ENCODE peak calls at places on chromosomes 2 and 18, in seven cellular contexts. N is esophagus muscularis mucosa, K is tibial nerve, M is right lobe of liver, O is uterus, A is ovary, X is adrenal gland. D is an unnamed sample.

GRCh38 chr2:60100034-60100433 is 453.4 kb downstream of the BCL11A start:
- DNase-seq in N (no peak), K (no peak), M (no peak), O (no peak), A (no peak), X (no peak), D (no peak)

GRCh38 chr2:216555274-216555673 is 56.6 kb downstream of the RPL37A start:
- DNase-seq in N (no peak), K (no peak), M (no peak), O (no peak), A (no peak), X (peak; percentile 91), D (peak; percentile 66)

GRCh38 chr2:88827821-88828220 is 136.3 kb downstream of the RPIA start:
- DNase-seq in N (no peak), K (no peak), M (no peak), O (no peak), A (no peak), X (no peak), D (no peak)

GRCh38 chr2:31233216-31233615 is 736 bp upstream of the EHD3 start:
- DNase-seq in N (no peak), K (no peak), M (no peak), O (no peak), A (no peak), X (no peak), D (no peak)

GRCh38 chr2:121095257-121096080 is 189.5 kb downstream of the TFCP2L1 start:
- DNase-seq in N (no peak), K (no peak), M (peak; percentile 67), O (no peak), A (no peak), X (peak; percentile 80), D (peak; percentile 82)

GRCh38 chr18:7221424-7222155 is 9.3 kb upstream of the LRRC30 start:
- DNase-seq in N (no peak), K (no peak), M (peak; percentile 52), O (no peak), A (no peak), X (peak; percentile 30), D (peak; percentile 59)

GRCh38 chr18:51185075-51185474 is 12.4 kb downstream of the MEX3C start:
- DNase-seq in N (no peak), K (no peak), M (no peak), O (no peak), A (no peak), X (peak; percentile 67), D (no peak)

GRCh38 chr2:226798422-226799210 is 1.0 kb downstream of the IRS1 start:
- DNase-seq in N (no peak), K (no peak), M (peak; percentile 58), O (peak; percentile 66), A (peak; percentile 70), X (peak; percentile 58), D (peak; percentile 57)

GRCh38 chr18:30450927-30451326 is 591.6 kb downstream of the DSC3 start:
- DNase-seq in N (no peak), K (no peak), M (no peak), O (no peak), A (no peak), X (no peak), D (no peak)

GRCh38 chr18:27750014-27750413 is 426.9 kb downstream of the CDH2 start:
- DNase-seq in N (no peak), K (no peak), M (peak; percentile 54), O (no peak), A (no peak), X (peak; percentile 41), D (peak; percentile 32)

GRCh38 chr2:68911714-68912510 is 40.7 kb upstream of the BMP10 start:
- DNase-seq in N (no peak), K (no peak), M (no peak), O (no peak), A (no peak), X (no peak), D (no peak)

GRCh38 chr18:76686737-76687231 is 135.6 kb upstream of the ZNF236 start:
- DNase-seq in N (no peak), K (peak; percentile 52), M (peak; percentile 58), O (peak; percentile 94), A (peak; percentile 81), X (peak; percentile 80), D (peak; percentile 60)

GRCh38 chr2:16400127-16400623 is 265.5 kb downstream of the CYRIA start:
- DNase-seq in N (no peak), K (no peak), M (no peak), O (no peak), A (no peak), X (no peak), D (no peak)

GRCh38 chr2:101064868-101065549 is 62.9 kb downstream of the RPL31 start:
- DNase-seq in N (no peak), K (no peak), M (no peak), O (no peak), A (no peak), X (no peak), D (peak; percentile 24)

GRCh38 chr18:58967643-58968291 is 103.1 kb downstream of the ZNF532 start:
- DNase-seq in N (no peak), K (no peak), M (no peak), O (no peak), A (no peak), X (no peak), D (no peak)

GRCh38 chr2:35938838-35939237 is 416.7 kb upstream of the CRIM1 start:
- DNase-seq in N (no peak), K (no peak), M (no peak), O (no peak), A (no peak), X (no peak), D (no peak)

GRCh38 chr2:138058427-138058826 is 94.2 kb downstream of the HNMT start:
- DNase-seq in N (no peak), K (no peak), M (no peak), O (no peak), A (no peak), X (no peak), D (no peak)

GRCh38 chr2:47460766-47461165 is 57.8 kb downstream of the MSH2 start:
- DNase-seq in N (no peak), K (no peak), M (no peak), O (no peak), A (no peak), X (no peak), D (no peak)

GRCh38 chr2:36411962-36412444 is 56.4 kb downstream of the CRIM1 start:
- DNase-seq in N (no peak), K (no peak), M (no peak), O (no peak), A (no peak), X (no peak), D (no peak)

GRCh38 chr18:68763082-68763481 is 34.8 kb upstream of the CCDC102B start:
- DNase-seq in N (no peak), K (no peak), M (no peak), O (no peak), A (no peak), X (no peak), D (no peak)

GRCh38 chr2:148955798-148956197 is 80.8 kb downstream of the KIF5C start:
- DNase-seq in N (no peak), K (no peak), M (no peak), O (no peak), A (no peak), X (no peak), D (no peak)

GRCh38 chr18:40612356-40612755 is 1342.7 kb upstream of the PIK3C3 start:
- DNase-seq in N (no peak), K (no peak), M (no peak), O (no peak), A (no peak), X (no peak), D (no peak)

GRCh38 chr2:37571571-37572136 is 99.8 kb downstream of the CDC42EP3 start:
- DNase-seq in N (no peak), K (no peak), M (no peak), O (no peak), A (no peak), X (no peak), D (no peak)

GRCh38 chr2:37569131-37569530 is 102.3 kb downstream of the CDC42EP3 start:
- DNase-seq in N (no peak), K (no peak), M (no peak), O (no peak), A (no peak), X (no peak), D (no peak)

GRCh38 chr2:37569986-37570688 is 101.3 kb downstream of the CDC42EP3 start:
- DNase-seq in N (no peak), K (no peak), M (no peak), O (no peak), A (no peak), X (no peak), D (no peak)

GRCh38 chr2:37568565-37568964 is 102.9 kb downstream of the CDC42EP3 start:
- DNase-seq in N (no peak), K (no peak), M (no peak), O (no peak), A (no peak), X (no peak), D (no peak)

GRCh38 chr2:37570773-37571570 is 100.5 kb downstream of the CDC42EP3 start:
- DNase-seq in N (no peak), K (no peak), M (no peak), O (no peak), A (no peak), X (no peak), D (no peak)
- TF ChIP-seq POLR2A in N (no peak), K (no peak), M (no peak), O (no peak), A (no peak), X (no peak), D (no peak)

GRCh38 chr18:23587220-23587642 is 925 bp upstream of the NPC1 start:
- DNase-seq in N (no peak), K (no peak), M (no peak), O (no peak), A (no peak), X (no peak), D (no peak)
- H3K27ac ChIP-seq in N (peak overlapping the region; percentile 99), K (peak overlapping the region; percentile 100), M (peak overlapping the region; percentile 99), O (peak overlapping the region; percentile 98), A (no peak overlapping the region), X (no peak overlapping the region), D (peak overlapping the region; percentile 99)

DNA sequence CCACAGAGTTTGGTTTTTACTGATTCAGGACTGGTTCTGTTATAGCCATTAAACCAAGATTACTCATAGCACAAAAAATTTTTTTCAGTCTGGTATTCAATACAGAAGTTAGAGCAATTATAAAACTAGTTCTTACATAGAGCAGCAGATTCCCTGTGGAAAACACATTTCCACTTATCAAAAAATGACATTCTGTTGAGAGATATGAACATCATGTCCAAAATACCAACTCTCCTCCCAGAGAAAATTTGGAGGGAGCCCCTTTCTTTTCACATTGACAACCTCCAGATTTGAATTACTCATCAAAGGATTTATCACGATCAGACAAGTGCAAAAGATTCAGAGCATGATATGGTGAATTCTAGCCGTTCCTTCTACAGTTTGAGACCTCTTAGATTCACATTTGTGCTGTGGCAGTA is 126.8 kb upstream of the SERPINE2 start:
- DNase-seq in N (no peak), K (no peak), M (no peak), O (no peak), A (no peak), X (no peak), D (no peak)
- H3K9me3 ChIP-seq in N (no peaks in the 10 kb centered on the region), K (no peaks in the 10 kb centered on the region), M (no peaks in the 10 kb centered on the region), O (no peaks in the 10 kb centered on the region), A (no peaks in the 10 kb centered on the region), X (no peaks in the 10 kb centered on the region), D (no peaks in the 10 kb centered on the region)

GRCh38 chr2:231961349-231962166 is at the start of gene DIS3L2:
- DNase-seq in N (no peak), K (peak; percentile 51), M (peak; percentile 87), O (peak; percentile 72), A (peak; percentile 80), X (peak; percentile 76), D (peak; percentile 78)
- TF ChIP-seq POLR2A in N (peak; percentile 36), K (no peak), M (peak; percentile 48), O (no peak), A (peak; percentile 52), X (peak; percentile 53), D (peak; percentile 73)